ENCODE peak calls at places on chromosome 13, in six cellular contexts. D is C1 segment of cervical spinal cord, E is NCI-H1694 treated with DMSO at 0.1 percent for 48 hours, T is posterior cingulate gyrus, I is NCI-H2029 treated with DMSO at 0.1 percent for 48 hours, R is tibial nerve. Z is an unnamed sample.

GRCh38 chr13:109840201-109840892 is 54.0 kb upstream of the IRS2 start:
- DNase-seq in D (no peak), E (no peak), T (no peak), I (no peak), R (no peak), Z (no peak)

GRCh38 chr13:100790405-100790804 is 115.8 kb upstream of the TMTC4 start:
- DNase-seq in D (no peak), E (no peak), T (no peak), I (no peak), R (no peak), Z (no peak)

GRCh38 chr13:29923554-29924481 is 73.4 kb upstream of the UBL3 start:
- DNase-seq in D (no peak), E (no peak), T (no peak), I (peak), R (peak), Z (peak)

GRCh38 chr13:35720690-35721554 is 244.4 kb upstream of the MAB21L1 start:
- DNase-seq in D (peak), E (peak), T (peak), I (peak), R (no peak), Z (peak)

GRCh38 chr13:39776439-39776838 is 121.0 kb downstream of the COG6 start:
- DNase-seq in D (no peak), E (no peak), T (no peak), I (no peak), R (no peak), Z (no peak)

GRCh38 chr13:42819712-42820111 is 38.3 kb downstream of the FAM216B start:
- DNase-seq in D (no peak), E (no peak), T (no peak), I (no peak), R (no peak), Z (no peak)

GRCh38 chr13:55615080-55615479 is 1525.6 kb upstream of the PRR20A start:
- DNase-seq in D (no peak), E (no peak), T (no peak), I (no peak), R (no peak), Z (no peak)

GRCh38 chr13:53137777-53138176 is 109.2 kb downstream of the OLFM4 start:
- DNase-seq in D (no peak), E (no peak), T (no peak), I (no peak), R (peak), Z (peak)

GRCh38 chr13:37667631-37668161 is 69.1 kb upstream of the POSTN start:
- DNase-seq in D (no peak), E (no peak), T (no peak), I (no peak), R (no peak), Z (no peak)

GRCh38 chr13:28421674-28422410 is 73.1 kb downstream of the FLT1 start:
- DNase-seq in D (no peak), E (peak), T (no peak), I (no peak), R (no peak), Z (no peak)

GRCh38 chr13:39976481-39976880 is 321.0 kb downstream of the COG6 start:
- DNase-seq in D (no peak), E (no peak), T (no peak), I (no peak), R (no peak), Z (no peak)

GRCh38 chr13:32940601-32941000 is 75.6 kb upstream of the KL start:
- DNase-seq in D (no peak), E (no peak), T (no peak), I (no peak), R (no peak), Z (no peak)

GRCh38 chr13:74361274-74361673 is 227.1 kb upstream of the KLF12 start:
- DNase-seq in D (no peak), E (no peak), T (no peak), I (no peak), R (no peak), Z (no peak)